ENCODE peak calls at places on chromosomes 3 and 15, in seven cellular contexts. N, Y, U, W, O, R and X are unnamed samples.

GRCh38 chr3:21750831-21751391 is at the start of gene ZNF385D:
- DNase-seq in Y (peak), U (peak), O (peak), W (peak), R (no peak), N (no peak), X (no peak)

GRCh38 chr15:44193651-44194396 is 1.2 kb downstream of the FRMD5 start:
- DNase-seq in U (peak), Y (peak), W (no peak), O (no peak), N (no peak), R (peak), X (no peak)

GRCh38 chr15:68311464-68311835 is 33.9 kb downstream of the FEM1B start:
- DNase-seq in W (no peak), R (no peak), Y (no peak), N (no peak), O (no peak), U (no peak), X (no peak)

GRCh38 chr15:87368511-87368910 is 888.0 kb downstream of the NTRK3 start:
- DNase-seq in Y (no peak), R (no peak), W (no peak), U (no peak), N (no peak), O (no peak), X (no peak)

GRCh38 chr3:136559896-136560295 is 192.3 kb downstream of the STAG1 start:
- DNase-seq in O (no peak), N (no peak), R (no peak), W (no peak), U (peak), Y (no peak), X (no peak)

GRCh38 chr15:61824291-61824690 is 236.0 kb downstream of the VPS13C start:
- DNase-seq in Y (no peak), R (no peak), W (no peak), U (no peak), N (no peak), O (no peak), X (no peak)

GRCh38 chr3:48501196-48501595 is 2.8 kb downstream of the SHISA5 start:
- DNase-seq in R (no peak), Y (no peak), U (no peak), N (no peak), W (no peak), O (no peak), X (no peak)

GRCh38 chr3:137764001-137764433 is at the start of gene SOX14:
- DNase-seq in O (peak), R (no peak), N (no peak), W (no peak), Y (peak), U (no peak), X (no peak)

GRCh38 chr3:59769132-59769531 is 719.3 kb upstream of the CFAP20DC start:
- DNase-seq in W (no peak), Y (no peak), U (no peak), R (no peak), O (no peak), N (no peak), X (no peak)

GRCh38 chr3:167653155-167653554 is 587 bp downstream of the WDR49 start:
- DNase-seq in N (no peak), R (no peak), Y (no peak), O (no peak), U (no peak), W (no peak), X (no peak)
- H3K27ac ChIP-seq in N (no peak), R (no peak), Y (no peak), O (no peak), U (no peak), W (no peak), X (no peak)

DNA sequence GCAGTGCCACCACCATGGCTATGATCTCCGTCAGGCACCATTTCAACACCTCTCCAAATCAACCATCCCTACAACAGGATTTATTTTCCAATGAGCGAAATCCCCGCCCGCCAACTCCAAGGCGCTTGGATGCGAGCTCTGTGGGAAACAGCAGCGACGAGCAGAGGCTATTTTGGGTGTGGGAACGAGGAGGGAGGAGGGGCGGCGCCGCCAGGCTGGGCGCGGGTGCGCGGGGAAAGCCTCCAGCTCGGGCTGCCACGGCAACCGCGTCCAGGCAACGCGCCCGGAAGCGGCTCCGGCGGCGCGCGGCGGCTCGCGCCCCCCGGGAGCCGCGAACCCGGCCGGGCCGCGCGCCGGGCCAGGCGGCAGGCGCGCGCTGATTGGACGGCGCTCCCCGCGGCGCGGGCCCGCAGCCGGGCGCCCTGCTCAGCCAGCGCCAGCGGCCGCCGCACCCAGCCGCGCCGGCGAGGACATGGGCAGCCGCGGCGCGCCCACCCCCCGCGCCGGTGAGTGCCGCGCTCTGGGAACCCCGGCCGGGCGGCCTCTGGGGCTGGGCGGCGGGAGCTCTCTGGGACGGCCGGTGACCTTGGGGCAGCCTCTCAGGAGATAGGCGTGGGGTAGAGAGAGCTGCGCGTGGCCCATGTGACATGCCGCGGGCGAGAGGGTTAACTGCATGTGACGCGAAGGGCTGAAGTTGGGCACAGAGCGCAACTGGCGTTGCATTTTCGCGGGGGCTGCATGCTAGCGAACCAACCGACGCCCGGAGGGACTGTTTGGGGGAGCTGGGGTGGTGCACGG is at the start of gene FAM81A:
- DNase-seq in R (peak), U (peak), N (no peak), Y (peak), W (peak), O (peak), X (peak)
- H3K27ac ChIP-seq in R (peak), U (no peak), N (peak), Y (no peak), W (peak), O (no peak), X (peak)

DNA sequence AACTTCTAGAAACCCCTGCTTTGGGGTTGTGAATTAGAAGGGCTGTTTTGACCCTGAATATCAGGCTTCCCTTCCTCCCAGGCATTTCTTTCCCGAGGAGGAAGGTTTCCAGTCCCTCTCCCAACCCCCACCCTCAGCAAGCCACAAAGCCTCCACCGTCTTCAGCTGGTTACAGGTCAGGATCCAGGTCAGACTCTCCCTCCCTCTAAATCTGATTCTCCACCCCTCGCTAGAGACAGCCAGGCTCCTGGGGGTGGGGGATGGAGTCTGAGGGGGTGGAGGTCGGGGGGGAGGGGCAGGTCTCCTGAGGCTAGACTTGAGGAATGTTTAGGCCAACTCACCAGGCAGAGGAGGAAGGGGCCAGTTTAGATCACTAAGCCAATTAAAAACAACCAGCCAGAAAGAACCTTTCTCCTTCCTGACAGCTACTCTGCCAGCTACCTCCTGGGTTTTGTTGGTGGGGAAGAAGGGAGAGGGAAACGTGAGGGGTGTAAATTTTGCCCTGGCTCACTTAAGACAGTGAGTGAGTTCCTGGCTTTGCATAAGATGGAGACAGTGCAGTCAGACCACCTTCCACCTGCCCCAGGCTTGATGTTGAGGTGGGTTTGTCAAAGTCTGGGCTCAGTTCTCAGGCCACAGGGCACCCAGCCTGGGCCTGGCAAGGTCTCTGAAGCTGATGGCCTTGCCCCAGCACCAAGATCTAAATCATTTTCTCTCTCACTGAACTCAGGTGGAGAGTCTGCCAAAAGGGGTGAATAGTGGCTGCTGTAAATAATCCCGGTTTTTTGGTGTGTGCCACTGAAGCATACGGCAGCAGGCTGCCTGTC is 19.5 kb downstream of the BMF start:
- DNase-seq in O (peak), U (peak), W (no peak), Y (peak), R (no peak), N (no peak), X (no peak)
- H3K27ac ChIP-seq in O (no peak), U (peak), W (peak), Y (peak), R (peak), N (peak), X (no peak)

GRCh38 chr3:172546628-172547214 is 23.5 kb upstream of the TNFSF10 start:
- DNase-seq in N (no peak), R (no peak), Y (no peak), O (no peak), U (no peak), W (no peak), X (no peak)
- H3K27ac ChIP-seq in N (peak), R (peak), Y (no peak), O (peak), U (no peak), W (peak), X (no peak)

DNA sequence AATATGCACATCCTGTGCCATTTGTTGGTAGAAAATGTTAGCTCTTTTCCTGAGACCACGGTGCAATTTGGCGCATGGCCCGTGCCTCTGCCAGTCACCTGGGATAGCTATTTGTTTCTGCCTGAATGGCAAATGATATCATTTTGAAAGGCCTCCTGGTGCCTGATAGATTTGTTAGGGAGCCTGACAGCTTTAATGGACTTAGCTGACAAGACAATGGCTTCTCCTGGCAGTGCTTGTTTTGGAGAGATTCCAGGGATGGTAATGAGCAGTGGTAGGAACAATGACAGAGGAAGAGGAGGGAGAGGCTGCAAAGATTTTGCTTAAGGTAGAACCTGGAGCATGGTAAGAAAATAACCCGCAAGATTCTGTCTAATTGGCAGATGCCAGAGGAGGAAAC is 268.5 kb downstream of the CLSTN2 start:
- DNase-seq in R (no peak), Y (no peak), W (no peak), O (no peak), N (no peak), U (no peak), X (no peak)
- H3K27ac ChIP-seq in R (no peak), Y (no peak), W (no peak), O (no peak), N (no peak), U (no peak), X (no peak)

GRCh38 chr3:13857702-13858380 is 22.0 kb downstream of the WNT7A start:
- DNase-seq in Y (no peak), W (no peak), O (no peak), R (no peak), N (no peak), U (no peak), X (no peak)
- H3K27ac ChIP-seq in Y (no peak), W (no peak), O (no peak), R (no peak), N (no peak), U (no peak), X (no peak)

DNA sequence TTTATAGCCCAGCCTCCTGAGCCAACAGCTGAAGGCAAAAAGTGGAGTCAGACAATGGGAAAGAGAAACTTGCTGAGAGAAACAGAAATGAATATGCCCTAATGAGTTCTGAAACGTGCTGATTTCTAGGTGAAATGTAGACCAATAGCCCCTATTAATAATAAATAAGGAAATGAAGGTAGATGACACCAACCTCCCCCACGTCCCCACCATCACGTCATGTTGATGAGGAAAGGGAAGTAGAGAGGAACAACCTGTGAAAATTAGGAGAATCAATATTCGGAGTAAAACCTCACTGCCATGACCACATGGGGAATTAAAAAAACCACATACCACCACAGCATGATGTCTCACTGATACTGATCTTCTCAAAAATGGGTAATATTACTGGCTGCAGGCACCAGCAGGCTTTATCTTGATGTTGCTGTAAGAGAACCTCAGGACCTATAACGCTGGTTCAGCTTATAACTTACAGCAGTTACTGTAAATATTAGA is 64.0 kb downstream of the KAT2B start:
- DNase-seq in W (no peak), O (no peak), Y (no peak), R (no peak), U (no peak), N (no peak), X (no peak)
- H3K27ac ChIP-seq in W (no peak), O (no peak), Y (no peak), R (no peak), U (no peak), N (no peak), X (peak)